ENCODE peak calls at places on chromosomes 13 and 19, in ten cellular contexts. One of them, this sample, is unnamed. For H3K4me1, the result is how much of the 10 kb centered on the place peaks cover.

GRCh38 chr13:83547043-83547442 is 335.2 kb downstream of the SLITRK1 start:
- DNase-seq in SJSA1: no peak
- DNase-seq in CD4-positive, CD25-positive, alpha-beta regulatory T cell: no peak
- DNase-seq in right atrium auricular region: no peak
- DNase-seq in neural progenitor cell: no peak
- DNase-seq in MM.1S: no peak
- DNase-seq in DND-41: no peak
- DNase-seq in tibial nerve: no peak
- DNase-seq in right cardiac atrium: no peak
- DNase-seq in SK-N-SH: no peak
- DNase-seq in this sample: no peak

GRCh38 chr13:100130092-100130491 is 41.2 kb downstream of the PCCA start:
- DNase-seq in SJSA1: no peak
- DNase-seq in CD4-positive, CD25-positive, alpha-beta regulatory T cell: no peak
- DNase-seq in right atrium auricular region: no peak
- DNase-seq in neural progenitor cell: no peak
- DNase-seq in MM.1S: no peak
- DNase-seq in DND-41: no peak
- DNase-seq in tibial nerve: no peak
- DNase-seq in right cardiac atrium: no peak
- DNase-seq in SK-N-SH: no peak
- DNase-seq in this sample: no peak

GRCh38 chr13:51849145-51850101 is 4.4 kb upstream of the TMEM272 start:
- DNase-seq in SJSA1: peak
- DNase-seq in CD4-positive, CD25-positive, alpha-beta regulatory T cell: no peak
- DNase-seq in right atrium auricular region: no peak
- DNase-seq in neural progenitor cell: peak
- DNase-seq in MM.1S: no peak
- DNase-seq in DND-41: peak
- DNase-seq in tibial nerve: no peak
- DNase-seq in right cardiac atrium: no peak
- DNase-seq in SK-N-SH: peak
- DNase-seq in this sample: peak

GRCh38 chr13:70310720-70311119 is 202.5 kb upstream of the KLHL1 start:
- DNase-seq in SJSA1: no peak
- DNase-seq in CD4-positive, CD25-positive, alpha-beta regulatory T cell: no peak
- DNase-seq in right atrium auricular region: no peak
- DNase-seq in neural progenitor cell: peak
- DNase-seq in MM.1S: peak
- DNase-seq in DND-41: no peak
- DNase-seq in tibial nerve: no peak
- DNase-seq in right cardiac atrium: no peak
- DNase-seq in SK-N-SH: peak
- DNase-seq in this sample: no peak

GRCh38 chr19:1232652-1233360 is 5.0 kb downstream of the CBARP start:
- DNase-seq in SJSA1: no peak
- DNase-seq in CD4-positive, CD25-positive, alpha-beta regulatory T cell: no peak
- DNase-seq in right atrium auricular region: no peak
- DNase-seq in neural progenitor cell: no peak
- DNase-seq in MM.1S: no peak
- DNase-seq in DND-41: no peak
- DNase-seq in tibial nerve: no peak
- DNase-seq in right cardiac atrium: no peak
- DNase-seq in SK-N-SH: no peak
- DNase-seq in this sample: no peak

GRCh38 chr13:46516624-46517318 is 36.2 kb upstream of the LRCH1 start:
- DNase-seq in SJSA1: no peak
- DNase-seq in CD4-positive, CD25-positive, alpha-beta regulatory T cell: no peak
- DNase-seq in right atrium auricular region: no peak
- DNase-seq in neural progenitor cell: peak
- DNase-seq in MM.1S: no peak
- DNase-seq in DND-41: no peak
- DNase-seq in tibial nerve: no peak
- DNase-seq in right cardiac atrium: no peak
- DNase-seq in SK-N-SH: no peak
- DNase-seq in this sample: no peak

GRCh38 chr13:26017932-26018690 is 33.7 kb downstream of the SHISA2 start:
- DNase-seq in SJSA1: no peak
- DNase-seq in CD4-positive, CD25-positive, alpha-beta regulatory T cell: no peak
- DNase-seq in right atrium auricular region: no peak
- DNase-seq in neural progenitor cell: no peak
- DNase-seq in MM.1S: no peak
- DNase-seq in DND-41: no peak
- DNase-seq in tibial nerve: no peak
- DNase-seq in right cardiac atrium: no peak
- DNase-seq in SK-N-SH: no peak
- DNase-seq in this sample: no peak

GRCh38 chr19:36773223-36773579 is 594 bp upstream of the ZNF850 start:
- DNase-seq in SJSA1: no peak
- DNase-seq in CD4-positive, CD25-positive, alpha-beta regulatory T cell: no peak
- DNase-seq in right atrium auricular region: no peak
- DNase-seq in neural progenitor cell: no peak
- DNase-seq in MM.1S: no peak
- DNase-seq in DND-41: no peak
- DNase-seq in tibial nerve: no peak
- DNase-seq in right cardiac atrium: no peak
- DNase-seq in SK-N-SH: no peak
- DNase-seq in this sample: no peak

GRCh38 chr13:100314132-100314910 is 225.4 kb downstream of the PCCA start:
- DNase-seq in SJSA1: no peak
- DNase-seq in CD4-positive, CD25-positive, alpha-beta regulatory T cell: no peak
- DNase-seq in right atrium auricular region: no peak
- DNase-seq in neural progenitor cell: no peak
- DNase-seq in MM.1S: no peak
- DNase-seq in DND-41: no peak
- DNase-seq in tibial nerve: no peak
- DNase-seq in right cardiac atrium: no peak
- DNase-seq in SK-N-SH: no peak
- DNase-seq in this sample: no peak

GRCh38 chr19:2569596-2570465 is 93.9 kb downstream of the GADD45B start:
- DNase-seq in SJSA1: no peak
- DNase-seq in CD4-positive, CD25-positive, alpha-beta regulatory T cell: no peak
- DNase-seq in right atrium auricular region: no peak
- DNase-seq in neural progenitor cell: no peak
- DNase-seq in MM.1S: no peak
- DNase-seq in DND-41: no peak
- DNase-seq in tibial nerve: no peak
- DNase-seq in right cardiac atrium: peak
- DNase-seq in SK-N-SH: no peak
- DNase-seq in this sample: no peak

GRCh38 chr13:28680541-28680940 is 21.6 kb downstream of the POMP start:
- DNase-seq in SJSA1: no peak
- DNase-seq in CD4-positive, CD25-positive, alpha-beta regulatory T cell: no peak
- DNase-seq in right atrium auricular region: no peak
- DNase-seq in neural progenitor cell: no peak
- DNase-seq in MM.1S: no peak
- DNase-seq in DND-41: no peak
- DNase-seq in tibial nerve: no peak
- DNase-seq in right cardiac atrium: no peak
- DNase-seq in SK-N-SH: no peak
- DNase-seq in this sample: no peak

GRCh38 chr13:28679628-28680027 is 20.7 kb downstream of the POMP start:
- DNase-seq in SJSA1: no peak
- DNase-seq in CD4-positive, CD25-positive, alpha-beta regulatory T cell: no peak
- DNase-seq in right atrium auricular region: no peak
- DNase-seq in neural progenitor cell: no peak
- DNase-seq in MM.1S: no peak
- DNase-seq in DND-41: no peak
- DNase-seq in tibial nerve: no peak
- DNase-seq in right cardiac atrium: no peak
- DNase-seq in SK-N-SH: no peak
- DNase-seq in this sample: no peak

GRCh38 chr13:28684257-28684656 is 25.3 kb downstream of the POMP start:
- DNase-seq in SJSA1: peak
- DNase-seq in CD4-positive, CD25-positive, alpha-beta regulatory T cell: no peak
- DNase-seq in right atrium auricular region: no peak
- DNase-seq in neural progenitor cell: peak
- DNase-seq in MM.1S: no peak
- DNase-seq in DND-41: no peak
- DNase-seq in tibial nerve: no peak
- DNase-seq in right cardiac atrium: no peak
- DNase-seq in SK-N-SH: no peak
- DNase-seq in this sample: no peak

GRCh38 chr13:28678809-28679208 is 19.9 kb downstream of the POMP start:
- DNase-seq in SJSA1: no peak
- DNase-seq in CD4-positive, CD25-positive, alpha-beta regulatory T cell: no peak
- DNase-seq in right atrium auricular region: no peak
- DNase-seq in neural progenitor cell: no peak
- DNase-seq in MM.1S: no peak
- DNase-seq in DND-41: no peak
- DNase-seq in tibial nerve: no peak
- DNase-seq in right cardiac atrium: no peak
- DNase-seq in SK-N-SH: no peak
- DNase-seq in this sample: no peak
- H3K4me3 ChIP-seq in SJSA1: no peak
- H3K4me3 ChIP-seq in CD4-positive, CD25-positive, alpha-beta regulatory T cell: no peak
- H3K4me3 ChIP-seq in right atrium auricular region: no peak
- H3K4me3 ChIP-seq in neural progenitor cell: no peak
- H3K4me3 ChIP-seq in MM.1S: no peak
- H3K4me3 ChIP-seq in DND-41: no peak
- H3K4me3 ChIP-seq in tibial nerve: no peak
- H3K4me3 ChIP-seq in right cardiac atrium: no peak
- H3K4me3 ChIP-seq in SK-N-SH: no peak
- H3K4me3 ChIP-seq in this sample: no peak

DNA sequence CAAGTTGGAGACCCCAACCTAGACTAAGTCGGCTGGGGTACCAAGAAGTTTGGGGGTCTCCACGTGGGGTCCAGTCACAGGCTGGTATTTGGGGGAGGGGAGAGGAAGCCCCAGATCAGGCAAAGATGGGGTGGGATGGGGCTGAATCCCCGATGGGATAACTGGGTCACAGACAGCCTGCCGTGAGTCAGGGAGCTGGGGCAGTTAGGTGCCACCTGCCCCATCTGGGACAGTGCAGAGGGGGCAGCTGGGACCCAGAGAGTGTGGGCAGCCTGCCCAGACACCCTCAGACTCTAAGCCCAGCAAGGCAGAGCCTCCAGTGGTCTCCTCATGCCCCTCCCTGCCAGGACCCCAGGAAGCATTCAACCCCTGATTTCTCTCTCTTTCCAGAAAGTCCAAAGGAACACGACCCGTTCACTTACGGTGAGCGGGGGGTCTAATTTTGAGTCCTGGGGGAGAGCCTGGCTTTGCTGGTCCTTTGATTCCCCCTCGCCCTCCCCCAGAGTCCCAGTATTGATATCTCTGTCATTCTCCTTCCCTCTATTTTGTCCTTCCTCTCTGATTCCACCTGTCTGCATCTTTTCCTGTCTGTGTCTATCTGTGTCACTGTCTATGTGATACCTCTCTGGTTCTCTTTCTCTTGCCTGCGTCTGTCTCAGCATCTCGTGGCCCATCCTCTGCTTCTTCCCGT is 1.7 kb downstream of the FXYD1 start:
- DNase-seq in SJSA1: no peak
- DNase-seq in CD4-positive, CD25-positive, alpha-beta regulatory T cell: no peak
- DNase-seq in right atrium auricular region: no peak
- DNase-seq in neural progenitor cell: no peak
- DNase-seq in MM.1S: no peak
- DNase-seq in DND-41: no peak
- DNase-seq in tibial nerve: no peak
- DNase-seq in right cardiac atrium: peak
- DNase-seq in SK-N-SH: no peak
- DNase-seq in this sample: no peak
- H3K4me1 ChIP-seq in SJSA1: under half
- H3K4me1 ChIP-seq in CD4-positive, CD25-positive, alpha-beta regulatory T cell: under half
- H3K4me1 ChIP-seq in right atrium auricular region: under half
- H3K4me1 ChIP-seq in neural progenitor cell: under half
- H3K4me1 ChIP-seq in MM.1S: under half
- H3K4me1 ChIP-seq in DND-41: under half
- H3K4me1 ChIP-seq in tibial nerve: under half
- H3K4me1 ChIP-seq in right cardiac atrium: under half
- H3K4me1 ChIP-seq in SK-N-SH: under half
- H3K4me1 ChIP-seq in this sample: under half

GRCh38 chr13:111577956-111578595 is 257.6 kb downstream of the TEX29 start:
- DNase-seq in SJSA1: no peak
- DNase-seq in CD4-positive, CD25-positive, alpha-beta regulatory T cell: no peak
- DNase-seq in right atrium auricular region: no peak
- DNase-seq in neural progenitor cell: no peak
- DNase-seq in MM.1S: no peak
- DNase-seq in DND-41: no peak
- DNase-seq in tibial nerve: no peak
- DNase-seq in right cardiac atrium: no peak
- DNase-seq in SK-N-SH: no peak
- DNase-seq in this sample: no peak
- H3K27ac ChIP-seq in SJSA1: no peak
- H3K27ac ChIP-seq in CD4-positive, CD25-positive, alpha-beta regulatory T cell: no peak
- H3K27ac ChIP-seq in right atrium auricular region: no peak
- H3K27ac ChIP-seq in neural progenitor cell: no peak
- H3K27ac ChIP-seq in MM.1S: no peak
- H3K27ac ChIP-seq in DND-41: no peak
- H3K27ac ChIP-seq in tibial nerve: no peak
- H3K27ac ChIP-seq in right cardiac atrium: no peak
- H3K27ac ChIP-seq in SK-N-SH: no peak
- H3K27ac ChIP-seq in this sample: no peak

GRCh38 chr19:50667177-50667758 is 18.0 kb downstream of the C19orf81 start:
- DNase-seq in SJSA1: no peak
- DNase-seq in CD4-positive, CD25-positive, alpha-beta regulatory T cell: no peak
- DNase-seq in right atrium auricular region: no peak
- DNase-seq in neural progenitor cell: no peak
- DNase-seq in MM.1S: no peak
- DNase-seq in DND-41: no peak
- DNase-seq in tibial nerve: no peak
- DNase-seq in right cardiac atrium: no peak
- DNase-seq in SK-N-SH: peak
- DNase-seq in this sample: no peak
- H3K4me3 ChIP-seq in SJSA1: no peak
- H3K4me3 ChIP-seq in CD4-positive, CD25-positive, alpha-beta regulatory T cell: no peak
- H3K4me3 ChIP-seq in right atrium auricular region: no peak
- H3K4me3 ChIP-seq in neural progenitor cell: peak
- H3K4me3 ChIP-seq in MM.1S: no peak
- H3K4me3 ChIP-seq in DND-41: no peak
- H3K4me3 ChIP-seq in tibial nerve: no peak
- H3K4me3 ChIP-seq in right cardiac atrium: no peak
- H3K4me3 ChIP-seq in SK-N-SH: no peak
- H3K4me3 ChIP-seq in this sample: no peak

GRCh38 chr13:75364131-75364713 is 117.7 kb downstream of the TBC1D4 start:
- DNase-seq in SJSA1: no peak
- DNase-seq in CD4-positive, CD25-positive, alpha-beta regulatory T cell: no peak
- DNase-seq in right atrium auricular region: no peak
- DNase-seq in neural progenitor cell: no peak
- DNase-seq in MM.1S: no peak
- DNase-seq in DND-41: no peak
- DNase-seq in tibial nerve: no peak
- DNase-seq in right cardiac atrium: no peak
- DNase-seq in SK-N-SH: no peak
- DNase-seq in this sample: no peak
- H3K4me1 ChIP-seq in SJSA1: half or more
- H3K4me1 ChIP-seq in CD4-positive, CD25-positive, alpha-beta regulatory T cell: under half
- H3K4me1 ChIP-seq in right atrium auricular region: under half
- H3K4me1 ChIP-seq in neural progenitor cell: under half
- H3K4me1 ChIP-seq in MM.1S: under half
- H3K4me1 ChIP-seq in DND-41: under half
- H3K4me1 ChIP-seq in tibial nerve: under half
- H3K4me1 ChIP-seq in right cardiac atrium: under half
- H3K4me1 ChIP-seq in SK-N-SH: under half
- H3K4me1 ChIP-seq in this sample: under half

DNA sequence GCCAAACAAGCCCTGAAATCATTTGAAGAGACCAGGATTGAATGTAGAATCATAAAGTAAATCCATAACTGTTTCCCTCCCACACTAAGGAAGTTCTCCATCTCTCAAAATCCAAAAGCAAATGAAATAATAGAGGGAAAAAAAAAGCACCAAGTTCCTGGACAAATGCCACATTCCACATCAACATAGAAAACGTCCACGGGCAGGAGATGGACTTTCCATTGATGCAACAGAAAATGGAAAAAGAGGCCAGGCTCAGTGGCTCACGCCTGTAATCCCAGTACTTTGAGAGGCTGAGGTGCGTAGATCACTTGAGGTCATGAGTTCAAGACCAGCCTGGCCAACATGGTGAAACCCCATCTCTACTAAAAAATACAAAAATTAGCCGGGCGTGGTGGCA is 56.1 kb downstream of the INSR start:
- DNase-seq in SJSA1: no peak
- DNase-seq in CD4-positive, CD25-positive, alpha-beta regulatory T cell: no peak
- DNase-seq in right atrium auricular region: no peak
- DNase-seq in neural progenitor cell: no peak
- DNase-seq in MM.1S: no peak
- DNase-seq in DND-41: no peak
- DNase-seq in tibial nerve: no peak
- DNase-seq in right cardiac atrium: no peak
- DNase-seq in SK-N-SH: no peak
- DNase-seq in this sample: no peak
- H3K27ac ChIP-seq in SJSA1: no peak
- H3K27ac ChIP-seq in CD4-positive, CD25-positive, alpha-beta regulatory T cell: no peak
- H3K27ac ChIP-seq in right atrium auricular region: no peak
- H3K27ac ChIP-seq in neural progenitor cell: no peak
- H3K27ac ChIP-seq in MM.1S: no peak
- H3K27ac ChIP-seq in DND-41: no peak
- H3K27ac ChIP-seq in tibial nerve: no peak
- H3K27ac ChIP-seq in right cardiac atrium: no peak
- H3K27ac ChIP-seq in SK-N-SH: no peak
- H3K27ac ChIP-seq in this sample: no peak